ENCODE peak calls at places on chromosomes 5 and 9, in six cellular contexts. L is endothelial cell of umbilical vein, X is K562, B is H1, Z is A549, G is HepG2. S is an unnamed sample.

GRCh38 chr5:175797521-175798038 is 73.8 kb upstream of the CPLX2 start:
- DNase-seq in B (peak; percentile 70), X (no peak), G (peak; percentile 40), Z (no peak), L (no peak), S (peak; percentile 68)

GRCh38 chr9:116238225-116238624 is 84.6 kb downstream of the PAPPA start:
- DNase-seq in G (no peak), Z (peak; percentile 62), B (no peak), L (no peak), X (no peak), S (no peak)

GRCh38 chr9:108478871-108479332 is 376.9 kb downstream of the ACTL7B start:
- DNase-seq in G (peak; percentile 25), L (peak; percentile 49), X (no peak), B (no peak), Z (peak; percentile 25), S (no peak)

GRCh38 chr5:131589510-131590348 is 45.3 kb downstream of the RAPGEF6 start:
- DNase-seq in Z (peak; percentile 36), L (peak; percentile 73), X (peak; percentile 65), B (peak; percentile 56), G (peak; percentile 60), S (peak; percentile 20)

GRCh38 chr5:119358901-119359603 is 3.2 kb downstream of the TNFAIP8 start:
- DNase-seq in X (peak; percentile 27), Z (no peak), B (no peak), L (no peak), G (no peak), S (no peak)

GRCh38 chr5:138595396-138595795 is 20.2 kb upstream of the HSPA9 start:
- DNase-seq in L (no peak), X (no peak), B (no peak), G (no peak), Z (no peak), S (no peak)

GRCh38 chr9:138045541-138046490 is 168.2 kb downstream of the CACNA1B start:
- DNase-seq in X (no peak), L (no peak), Z (no peak), B (peak; percentile 33), G (no peak), S (no peak)

GRCh38 chr5:120159155-120159554 is 304.9 kb upstream of the PRR16 start:
- DNase-seq in Z (no peak), G (no peak), L (no peak), X (no peak), B (no peak), S (no peak)

GRCh38 chr9:77946969-77947368 is 84.6 kb downstream of the GNAQ start:
- DNase-seq in B (no peak), Z (no peak), G (no peak), L (no peak), X (no peak), S (no peak)

GRCh38 chr5:33114361-33114760 is 326.4 kb upstream of the TARS1 start:
- DNase-seq in G (no peak), Z (no peak), B (no peak), X (no peak), L (no peak), S (no peak)

GRCh38 chr9:129885670-129886106 is 50.4 kb downstream of the USP20 start:
- DNase-seq in B (peak; percentile 95), X (peak; percentile 99), G (peak; percentile 66), Z (peak; percentile 79), L (peak; percentile 90), S (peak; percentile 91)

GRCh38 chr5:9173281-9174048 is 372.4 kb downstream of the SEMA5A start:
- DNase-seq in G (no peak), Z (no peak), B (no peak), L (no peak), X (no peak), S (no peak)

GRCh38 chr9:75170898-75171360 is 82.6 kb downstream of the OSTF1 start:
- DNase-seq in Z (no peak), G (no peak), X (peak; percentile 11), L (no peak), B (no peak), S (no peak)

GRCh38 chr5:141605523-141606277 is 13.1 kb downstream of the DIAPH1 start:
- DNase-seq in G (no peak), B (no peak), L (peak; percentile 88), Z (no peak), X (peak; percentile 93), S (no peak)

GRCh38 chr9:98573749-98574278 is 134.9 kb downstream of the GABBR2 start:
- DNase-seq in L (no peak), Z (no peak), G (no peak), X (peak; percentile 15), B (no peak), S (no peak)

GRCh38 chr9:106846847-106847246 is 16.1 kb upstream of the ZNF462 start:
- DNase-seq in G (no peak), X (no peak), B (no peak), L (peak; percentile 39), Z (no peak), S (no peak)

DNA sequence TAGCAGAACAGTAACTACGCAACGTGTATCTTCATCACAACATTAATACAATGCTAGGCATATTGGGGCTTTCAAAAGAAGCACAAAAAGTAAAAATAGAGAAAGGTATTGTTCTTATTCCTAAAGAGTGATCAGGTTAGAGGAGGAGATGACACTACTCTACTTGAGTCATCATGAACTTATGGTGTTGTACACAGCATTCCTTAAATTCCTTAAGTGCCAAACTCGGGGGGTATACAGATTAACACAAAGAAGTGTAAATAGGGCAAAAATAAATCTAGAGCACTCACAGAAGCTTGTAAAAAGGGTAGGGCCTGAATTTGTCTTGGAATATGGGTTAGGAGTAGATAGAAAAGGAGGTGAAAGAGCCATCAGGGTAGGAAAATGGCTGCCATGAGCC is 308.0 kb upstream of the DAP start:
- DNase-seq in Z (no peak), X (no peak), L (no peak), B (no peak), G (no peak), S (no peak)
- TF ChIP-seq JUN in Z (no peak), X (no peak), L (no peak), B (no peak), G (no peak), S (no peak)

GRCh38 chr9:127567898-127568617 is 44.0 kb upstream of the STXBP1 start:
- DNase-seq in Z (no peak), G (no peak), L (no peak), B (peak; percentile 71), X (peak; percentile 50), S (peak; percentile 57)

GRCh38 chr9:127567119-127567897 is 44.8 kb upstream of the STXBP1 start:
- DNase-seq in B (no peak), G (no peak), X (peak; percentile 73), Z (no peak), L (no peak), S (no peak)

GRCh38 chr9:127569819-127570401 is 42.2 kb upstream of the STXBP1 start:
- DNase-seq in Z (no peak), X (no peak), G (no peak), B (no peak), L (no peak), S (no peak)

GRCh38 chr9:127568971-127569818 is 42.9 kb upstream of the STXBP1 start:
- DNase-seq in L (peak; percentile 63), B (peak; percentile 83), X (peak; percentile 86), G (peak; percentile 55), Z (peak; percentile 73), S (peak; percentile 77)

GRCh38 chr9:127568618-127568970 is 43.5 kb upstream of the STXBP1 start:
- DNase-seq in B (no peak), G (no peak), L (no peak), Z (no peak), X (peak; percentile 28), S (no peak)
- TF ChIP-seq JUN in B (no peak), G (no peak), L (no peak), Z (no peak), X (no peak), S (no peak)

GRCh38 chr9:19894975-19895374 is 106.1 kb upstream of the SLC24A2 start:
- DNase-seq in L (no peak), Z (no peak), X (no peak), B (no peak), G (no peak), S (no peak)
- TF ChIP-seq JUN in L (no peak), Z (no peak), X (no peak), B (no peak), G (no peak), S (no peak)

DNA sequence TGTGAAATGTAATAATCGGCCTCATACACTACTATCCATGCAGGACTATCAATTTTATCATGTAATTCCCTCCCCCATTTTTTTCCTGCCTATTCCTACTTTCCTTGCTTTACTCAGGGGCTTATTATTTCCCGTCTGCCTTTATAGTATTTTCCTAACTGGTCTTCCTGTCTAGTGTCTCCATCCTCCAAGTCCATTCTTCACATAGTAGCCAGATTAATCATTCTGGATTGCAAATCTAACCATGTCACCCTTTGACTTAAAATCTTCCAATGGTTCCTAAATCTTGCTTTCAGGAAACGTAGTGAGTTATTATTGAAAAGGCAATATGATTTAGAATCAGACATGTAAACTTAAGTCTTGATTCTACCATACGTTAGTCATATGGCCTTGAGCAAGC is 307.4 kb upstream of the HAPLN1 start:
- DNase-seq in B (no peak), L (peak; percentile 88), X (no peak), Z (no peak), G (no peak), S (no peak)
- TF ChIP-seq JUN in B (no peak), L (peak; percentile 45), X (no peak), Z (no peak), G (no peak), S (no peak)

GRCh38 chr5:126000533-126000932 is 422.7 kb upstream of the GRAMD2B start:
- DNase-seq in G (no peak), X (no peak), Z (no peak), L (no peak), B (no peak), S (no peak)

GRCh38 chr5:126002222-126002897 is 420.8 kb upstream of the GRAMD2B start:
- DNase-seq in B (no peak), L (peak; percentile 84), Z (no peak), X (no peak), G (no peak), S (no peak)

GRCh38 chr5:126004636-126005035 is 418.6 kb upstream of the GRAMD2B start:
- DNase-seq in Z (no peak), X (no peak), B (no peak), G (no peak), L (no peak), S (no peak)

GRCh38 chr5:126007841-126008240 is 415.4 kb upstream of the GRAMD2B start:
- DNase-seq in Z (no peak), X (no peak), L (no peak), G (no peak), B (no peak), S (no peak)

GRCh38 chr5:126003309-126003708 is 419.9 kb upstream of the GRAMD2B start:
- DNase-seq in G (no peak), X (no peak), L (peak; percentile 27), Z (no peak), B (no peak), S (no peak)
- TF ChIP-seq JUN in G (no peak), X (no peak), L (no peak), Z (no peak), B (no peak), S (no peak)

DNA sequence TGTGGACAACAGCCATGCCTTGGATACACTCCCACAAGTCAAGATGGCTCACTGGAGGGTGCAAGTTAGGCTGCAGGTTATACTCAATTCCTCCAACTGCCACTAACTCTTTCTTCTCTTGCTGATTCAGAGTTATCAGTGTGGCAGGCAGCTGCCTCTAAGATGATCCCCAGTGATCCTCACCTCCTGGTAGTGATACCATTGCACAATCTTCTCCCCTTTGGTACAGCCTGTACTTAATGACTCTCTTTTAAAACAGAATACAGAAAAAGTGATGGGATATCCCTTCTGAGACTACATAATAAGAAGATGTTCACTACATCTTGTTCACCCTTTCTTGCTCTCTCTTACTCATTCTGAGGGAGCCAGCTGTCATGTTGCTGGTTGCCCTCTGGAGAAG is 323.1 kb downstream of the RAB3C start:
- DNase-seq in X (no peak), L (no peak), Z (no peak), G (no peak), B (no peak), S (no peak)
- TF ChIP-seq JUN in X (no peak), L (no peak), Z (no peak), G (no peak), B (no peak), S (no peak)